ENCODE peak calls at places on chromosomes 4 and X, in four cellular contexts. One of them, this sample, is unnamed.

GRCh38 chrX:154750301-154751120 is at the start of gene GAB3:
- DNase-seq in WTC11: peak
- DNase-seq in K562: no peak
- DNase-seq in HepG2: no peak
- DNase-seq in this sample: no peak

GRCh38 chrX:39158801-39159657 is 357.8 kb downstream of the MID1IP1 start:
- DNase-seq in K562: no peak
- DNase-seq in WTC11: no peak
- DNase-seq in HepG2: no peak
- DNase-seq in this sample: peak

GRCh38 chr4:22552802-22553201 is 36.9 kb upstream of the ADGRA3 start:
- DNase-seq in K562: no peak
- DNase-seq in WTC11: no peak
- DNase-seq in HepG2: peak
- DNase-seq in this sample: no peak

GRCh38 chr4:109294468-109295020 is 7.9 kb downstream of the COL25A1 start:
- DNase-seq in HepG2: no peak
- DNase-seq in WTC11: no peak
- DNase-seq in K562: no peak
- DNase-seq in this sample: no peak

GRCh38 chr4:105327222-105327621 is 146.6 kb downstream of the PPA2 start:
- DNase-seq in WTC11: no peak
- DNase-seq in K562: no peak
- DNase-seq in HepG2: no peak
- DNase-seq in this sample: no peak

GRCh38 chr4:18033111-18034085 is 11.8 kb upstream of the LCORL start:
- DNase-seq in K562: no peak
- DNase-seq in HepG2: no peak
- DNase-seq in WTC11: no peak
- DNase-seq in this sample: no peak

GRCh38 chr4:111323916-111324315 is 701.0 kb upstream of the PITX2 start:
- DNase-seq in HepG2: no peak
- DNase-seq in K562: no peak
- DNase-seq in WTC11: no peak
- DNase-seq in this sample: no peak

GRCh38 chrX:31545726-31546125 is 473.9 kb upstream of the FTHL17 start:
- DNase-seq in WTC11: no peak
- DNase-seq in HepG2: no peak
- DNase-seq in K562: no peak
- DNase-seq in this sample: no peak

GRCh38 chr4:122602277-122603142 is 18.4 kb downstream of the IL21 start:
- DNase-seq in WTC11: no peak
- DNase-seq in HepG2: peak
- DNase-seq in K562: peak
- DNase-seq in this sample: no peak

GRCh38 chr4:70721747-70722146 is at the start of gene RUFY3:
- DNase-seq in WTC11: no peak
- DNase-seq in K562: no peak
- DNase-seq in HepG2: no peak
- DNase-seq in this sample: no peak

DNA sequence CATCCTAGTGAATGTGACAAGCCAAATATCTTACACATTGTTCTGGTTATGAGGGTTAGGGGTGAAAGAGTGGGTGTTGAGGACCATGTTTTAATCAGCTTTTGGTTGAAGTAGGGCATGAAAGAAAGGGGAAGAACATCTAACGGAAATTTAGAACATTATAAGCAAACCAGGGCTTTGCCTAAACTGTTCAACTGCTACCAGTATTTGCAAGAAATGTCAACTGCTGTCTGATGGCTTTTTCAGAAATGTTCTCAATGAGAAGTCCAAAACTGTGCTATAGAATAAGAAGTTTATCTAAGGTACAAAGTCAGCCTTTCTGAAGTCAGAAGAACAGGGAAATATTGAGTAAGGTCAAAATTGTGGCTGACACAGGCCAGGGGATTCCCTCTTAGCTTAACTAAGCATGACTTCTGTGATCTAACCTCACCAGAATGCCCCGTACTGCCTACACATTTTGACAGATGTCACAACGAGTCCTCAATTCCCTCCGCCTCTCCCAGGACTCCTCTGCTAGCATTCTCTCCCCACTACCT is 67.1 kb downstream of the DTHD1 start:
- DNase-seq in K562: no peak
- DNase-seq in WTC11: no peak
- DNase-seq in HepG2: no peak
- DNase-seq in this sample: peak
- TF ChIP-seq NR2C2 in K562: no peak
- TF ChIP-seq NR2C2 in WTC11: no peak
- TF ChIP-seq NR2C2 in HepG2: no peak
- TF ChIP-seq NR2C2 in this sample: no peak

GRCh38 chr4:102423375-102423774 is 77.8 kb upstream of the NFKB1 start:
- DNase-seq in K562: no peak
- DNase-seq in WTC11: no peak
- DNase-seq in HepG2: no peak
- DNase-seq in this sample: no peak

GRCh38 chr4:102431608-102431961 is 69.6 kb upstream of the NFKB1 start:
- DNase-seq in WTC11: no peak
- DNase-seq in K562: no peak
- DNase-seq in HepG2: no peak
- DNase-seq in this sample: no peak

GRCh38 chr4:102430511-102430910 is 70.6 kb upstream of the NFKB1 start:
- DNase-seq in K562: no peak
- DNase-seq in HepG2: no peak
- DNase-seq in WTC11: no peak
- DNase-seq in this sample: no peak

GRCh38 chr4:102429553-102429952 is 71.6 kb upstream of the NFKB1 start:
- DNase-seq in HepG2: no peak
- DNase-seq in WTC11: no peak
- DNase-seq in K562: no peak
- DNase-seq in this sample: no peak

GRCh38 chr4:102427599-102427998 is 73.6 kb upstream of the NFKB1 start:
- DNase-seq in WTC11: no peak
- DNase-seq in K562: no peak
- DNase-seq in HepG2: no peak
- DNase-seq in this sample: no peak
- TF ChIP-seq NR2C2 in WTC11: no peak
- TF ChIP-seq NR2C2 in K562: no peak
- TF ChIP-seq NR2C2 in HepG2: no peak
- TF ChIP-seq NR2C2 in this sample: no peak

GRCh38 chr4:76023381-76023780 is at the start of gene CXCL10:
- DNase-seq in K562: no peak
- DNase-seq in HepG2: no peak
- DNase-seq in WTC11: no peak
- DNase-seq in this sample: no peak
- TF ChIP-seq NR2C2 in K562: no peak
- TF ChIP-seq NR2C2 in HepG2: no peak
- TF ChIP-seq NR2C2 in WTC11: no peak
- TF ChIP-seq NR2C2 in this sample: no peak

GRCh38 chrX:71367396-71367795 is 1.2 kb downstream of the TAF1 start:
- DNase-seq in HepG2: no peak
- DNase-seq in K562: no peak
- DNase-seq in WTC11: no peak
- DNase-seq in this sample: no peak

GRCh38 chrX:71365356-71365875 is 741 bp upstream of the TAF1 start:
- DNase-seq in HepG2: no peak
- DNase-seq in K562: no peak
- DNase-seq in WTC11: no peak
- DNase-seq in this sample: no peak

GRCh38 chrX:71365876-71366673 is at the start of gene TAF1:
- DNase-seq in WTC11: peak
- DNase-seq in HepG2: peak
- DNase-seq in K562: peak
- DNase-seq in this sample: peak

GRCh38 chrX:71364221-71364620 is 1.9 kb upstream of the TAF1 start:
- DNase-seq in HepG2: no peak
- DNase-seq in K562: no peak
- DNase-seq in WTC11: no peak
- DNase-seq in this sample: no peak

GRCh38 chrX:71366674-71367256 is 608 bp downstream of the TAF1 start:
- DNase-seq in HepG2: no peak
- DNase-seq in WTC11: peak
- DNase-seq in K562: peak
- DNase-seq in this sample: no peak
- TF ChIP-seq NR2C2 in HepG2: no peak
- TF ChIP-seq NR2C2 in WTC11: no peak
- TF ChIP-seq NR2C2 in K562: no peak
- TF ChIP-seq NR2C2 in this sample: no peak

GRCh38 chr4:54233128-54233696 is 4.1 kb downstream of the PDGFRA start:
- DNase-seq in WTC11: peak
- DNase-seq in K562: peak
- DNase-seq in HepG2: peak
- DNase-seq in this sample: no peak

GRCh38 chr4:54232151-54232688 is 3.1 kb downstream of the PDGFRA start:
- DNase-seq in WTC11: no peak
- DNase-seq in K562: no peak
- DNase-seq in HepG2: no peak
- DNase-seq in this sample: no peak

GRCh38 chr4:54230479-54231418 is 1.7 kb downstream of the PDGFRA start:
- DNase-seq in K562: no peak
- DNase-seq in WTC11: peak
- DNase-seq in HepG2: no peak
- DNase-seq in this sample: no peak

GRCh38 chr4:54229631-54230478 is 762 bp downstream of the PDGFRA start:
- DNase-seq in K562: no peak
- DNase-seq in HepG2: no peak
- DNase-seq in WTC11: peak
- DNase-seq in this sample: no peak

DNA sequence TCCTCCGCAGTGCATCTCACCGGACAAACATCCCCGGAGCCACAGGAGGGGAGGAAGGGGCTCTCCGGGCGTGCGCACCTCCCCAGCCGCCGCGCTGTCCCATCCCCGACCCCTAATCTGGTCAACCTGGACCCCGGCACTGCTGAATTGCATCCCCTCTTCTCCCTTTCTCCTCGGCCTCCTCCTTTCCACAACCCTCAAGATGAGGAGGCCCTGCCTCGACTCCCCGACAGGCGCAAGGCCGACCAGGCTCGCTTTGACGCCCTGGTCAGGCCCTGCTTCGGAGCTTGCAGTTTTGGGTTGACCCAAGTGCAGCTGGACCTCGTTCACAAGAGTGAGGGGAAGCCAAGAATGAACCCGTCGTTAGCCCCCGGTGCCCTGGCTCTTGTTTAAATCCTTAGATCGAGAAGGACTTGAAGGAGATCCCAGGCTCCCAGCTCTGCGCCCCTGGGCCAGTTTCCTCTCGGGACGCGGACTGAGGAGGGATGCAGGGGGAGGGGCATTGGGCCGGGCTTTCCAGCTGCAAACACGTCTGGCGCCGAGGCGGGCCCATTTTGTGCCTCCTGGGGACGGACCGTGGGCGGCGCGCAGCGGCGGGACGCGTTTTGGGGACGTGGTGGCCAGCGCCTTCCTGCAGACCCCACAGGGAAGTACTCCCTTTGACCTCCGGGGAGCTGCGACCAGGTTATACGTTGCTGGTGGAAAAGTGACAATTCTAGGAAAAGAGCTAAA is 2.5 kb downstream of the PDGFRA start:
- DNase-seq in HepG2: no peak
- DNase-seq in WTC11: peak
- DNase-seq in K562: no peak
- DNase-seq in this sample: no peak
- TF ChIP-seq NR2C2 in HepG2: no peak
- TF ChIP-seq NR2C2 in WTC11: no peak
- TF ChIP-seq NR2C2 in K562: no peak
- TF ChIP-seq NR2C2 in this sample: no peak

GRCh38 chr4:104123021-104123420 is 371.7 kb downstream of the CXXC4 start:
- DNase-seq in HepG2: no peak
- DNase-seq in K562: no peak
- DNase-seq in WTC11: no peak
- DNase-seq in this sample: no peak
- TF ChIP-seq NR2C2 in HepG2: no peak
- TF ChIP-seq NR2C2 in K562: no peak
- TF ChIP-seq NR2C2 in WTC11: no peak
- TF ChIP-seq NR2C2 in this sample: no peak

This sample was measured in GM12878.